ENCODE peak calls at places on chromosomes 2 and 18, in seven cellular contexts. B is upper lobe of right lung, U is ovary, A is Peyer's patch, H is heart right ventricle, L is tibial nerve, F is prostate gland. V is an unnamed sample. For H3K27me3, the result is how much of the 10 kb centered on the place peaks cover.

GRCh38 chr2:237205551-237205950 is 119.9 kb downstream of the COPS8 start:
- DNase-seq in B (no peak), U (no peak), A (no peak), H (no peak), L (no peak), F (no peak), V (no peak)

GRCh38 chr2:174585111-174585510 is 12.5 kb downstream of the WIPF1 start:
- DNase-seq in B (no peak), U (no peak), A (no peak), H (no peak), L (no peak), F (peak), V (no peak)

GRCh38 chr2:102460467-102460866 is 12.6 kb upstream of the SLC9A4 start:
- DNase-seq in B (no peak), U (no peak), A (no peak), H (no peak), L (no peak), F (no peak), V (no peak)

GRCh38 chr2:96800061-96800761 is 15.9 kb upstream of the CNNM3 start:
- DNase-seq in B (no peak), U (no peak), A (no peak), H (no peak), L (no peak), F (no peak), V (no peak)

GRCh38 chr2:44950646-44951045 is 9.1 kb downstream of the SIX3 start:
- DNase-seq in B (no peak), U (no peak), A (no peak), H (no peak), L (no peak), F (no peak), V (no peak)

GRCh38 chr18:38972571-38972970 is 1407.0 kb upstream of the CELF4 start:
- DNase-seq in B (no peak), U (no peak), A (no peak), H (no peak), L (no peak), F (no peak), V (no peak)

GRCh38 chr18:59606193-59607175 is 90.7 kb downstream of the CCBE1 start:
- DNase-seq in B (no peak), U (no peak), A (no peak), H (peak), L (no peak), F (no peak), V (peak)

GRCh38 chr2:193738892-193739291 is 1544.2 kb upstream of the TMEFF2 start:
- DNase-seq in B (no peak), U (no peak), A (no peak), H (no peak), L (no peak), F (no peak), V (no peak)

GRCh38 chr2:118061135-118061955 is 26.9 kb upstream of the INSIG2 start:
- DNase-seq in B (no peak), U (no peak), A (no peak), H (peak), L (peak), F (no peak), V (no peak)

GRCh38 chr2:62150597-62151305 is 45.2 kb upstream of the B3GNT2 start:
- DNase-seq in B (no peak), U (no peak), A (no peak), H (no peak), L (no peak), F (no peak), V (no peak)

GRCh38 chr18:77110400-77110799 is 22.2 kb downstream of the MBP start:
- DNase-seq in B (no peak), U (no peak), A (no peak), H (no peak), L (no peak), F (no peak), V (no peak)

GRCh38 chr2:144645055-144645778 is 125.3 kb upstream of the ZEB2 start:
- DNase-seq in B (no peak), U (no peak), A (no peak), H (no peak), L (no peak), F (no peak), V (no peak)

GRCh38 chr2:9594361-9595063 is 36.3 kb downstream of the YWHAQ start:
- DNase-seq in B (no peak), U (no peak), A (no peak), H (peak), L (peak), F (no peak), V (peak)

GRCh38 chr2:110115291-110116032 is at the start of gene MALL:
- DNase-seq in B (peak), U (no peak), A (no peak), H (no peak), L (no peak), F (peak), V (no peak)

GRCh38 chr18:10455726-10456453 is 1.5 kb downstream of the APCDD1 start:
- DNase-seq in B (no peak), U (no peak), A (no peak), H (no peak), L (no peak), F (no peak), V (no peak)

GRCh38 chr2:226796840-226797288 is 2.8 kb downstream of the IRS1 start:
- DNase-seq in B (peak), U (peak), A (no peak), H (peak), L (no peak), F (peak), V (no peak)

GRCh38 chr2:128260239-128261138 is 58.2 kb downstream of the HS6ST1 start:
- DNase-seq in B (peak), U (no peak), A (no peak), H (no peak), L (no peak), F (peak), V (peak)

GRCh38 chr2:38709515-38710194 is 41.5 kb downstream of the SRSF7 start:
- DNase-seq in B (no peak), U (no peak), A (no peak), H (no peak), L (no peak), F (no peak), V (no peak)

GRCh38 chr2:65796259-65796658 is 363.9 kb upstream of the SPRED2 start:
- DNase-seq in B (no peak), U (no peak), A (no peak), H (no peak), L (no peak), F (no peak), V (no peak)

GRCh38 chr2:21836261-21836660 is 712.5 kb downstream of the TDRD15 start:
- DNase-seq in B (no peak), U (no peak), A (no peak), H (no peak), L (no peak), F (no peak), V (no peak)

GRCh38 chr2:72144746-72145657 is 2.7 kb downstream of the CYP26B1 start:
- DNase-seq in B (peak), U (peak), A (peak), H (peak), L (peak), F (peak), V (no peak)

GRCh38 chr2:138321458-138321857 is 180.1 kb upstream of the SPOPL start:
- DNase-seq in B (no peak), U (no peak), A (no peak), H (no peak), L (no peak), F (no peak), V (no peak)

GRCh38 chr2:158239271-158239670 is 137.6 kb downstream of the UPP2 start:
- DNase-seq in B (no peak), U (no peak), A (no peak), H (no peak), L (no peak), F (no peak), V (no peak)

GRCh38 chr18:77906103-77906502 is 656.5 kb downstream of the GALR1 start:
- DNase-seq in B (no peak), U (no peak), A (no peak), H (no peak), L (no peak), F (no peak), V (no peak)

GRCh38 chr2:13002948-13003347 is 286.2 kb downstream of the TRIB2 start:
- DNase-seq in B (no peak), U (no peak), A (no peak), H (no peak), L (no peak), F (no peak), V (no peak)

GRCh38 chr18:54742654-54743053 is 85.6 kb upstream of the RAB27B start:
- DNase-seq in B (no peak), U (peak), A (peak), H (peak), L (peak), F (peak), V (peak)

GRCh38 chr2:171541202-171541884 is 19.1 kb downstream of the CYBRD1 start:
- DNase-seq in B (no peak), U (no peak), A (no peak), H (no peak), L (no peak), F (no peak), V (no peak)

GRCh38 chr2:199458017-199458805 is 472 bp upstream of the SATB2 start:
- DNase-seq in B (peak), U (peak), A (no peak), H (no peak), L (no peak), F (no peak), V (no peak)

GRCh38 chr2:13474538-13474937 is 757.8 kb downstream of the TRIB2 start:
- DNase-seq in B (no peak), U (no peak), A (no peak), H (no peak), L (no peak), F (no peak), V (no peak)

GRCh38 chr2:160062283-160063005 is at the start of gene PLA2R1:
- DNase-seq in B (peak), U (peak), A (no peak), H (peak), L (peak), F (peak), V (no peak)

GRCh38 chr2:162424816-162425215 is 80.9 kb downstream of the GCA start:
- DNase-seq in B (no peak), U (no peak), A (no peak), H (no peak), L (no peak), F (no peak), V (no peak)

GRCh38 chr18:62088146-62088545 is 98.7 kb downstream of the PIGN start:
- DNase-seq in B (no peak), U (no peak), A (no peak), H (no peak), L (no peak), F (no peak), V (no peak)

GRCh38 chr18:61797691-61798590 is 94.9 kb downstream of the RNF152 start:
- DNase-seq in B (no peak), U (no peak), A (no peak), H (no peak), L (no peak), F (no peak), V (no peak)

GRCh38 chr2:136116813-136117390 is 1.0 kb downstream of the CXCR4 start:
- DNase-seq in B (peak), U (peak), A (no peak), H (peak), L (no peak), F (no peak), V (no peak)

GRCh38 chr2:8590940-8591339 is 90.9 kb upstream of the ID2 start:
- DNase-seq in B (no peak), U (no peak), A (no peak), H (no peak), L (no peak), F (no peak), V (no peak)

GRCh38 chr2:167293172-167293781 is 405.0 kb downstream of the XIRP2 start:
- DNase-seq in B (peak), U (no peak), A (no peak), H (no peak), L (peak), F (peak), V (no peak)

GRCh38 chr2:3517948-3518495 is 1.3 kb downstream of the ADI1 start:
- DNase-seq in B (no peak), U (no peak), A (no peak), H (no peak), L (no peak), F (no peak), V (no peak)

GRCh38 chr2:215711484-215712034 is 275.7 kb upstream of the FN1 start:
- DNase-seq in B (no peak), U (no peak), A (no peak), H (peak), L (no peak), F (no peak), V (peak)

GRCh38 chr2:19801367-19802087 is 100.3 kb downstream of the TTC32 start:
- DNase-seq in B (peak), U (peak), A (no peak), H (peak), L (peak), F (peak), V (peak)

DNA sequence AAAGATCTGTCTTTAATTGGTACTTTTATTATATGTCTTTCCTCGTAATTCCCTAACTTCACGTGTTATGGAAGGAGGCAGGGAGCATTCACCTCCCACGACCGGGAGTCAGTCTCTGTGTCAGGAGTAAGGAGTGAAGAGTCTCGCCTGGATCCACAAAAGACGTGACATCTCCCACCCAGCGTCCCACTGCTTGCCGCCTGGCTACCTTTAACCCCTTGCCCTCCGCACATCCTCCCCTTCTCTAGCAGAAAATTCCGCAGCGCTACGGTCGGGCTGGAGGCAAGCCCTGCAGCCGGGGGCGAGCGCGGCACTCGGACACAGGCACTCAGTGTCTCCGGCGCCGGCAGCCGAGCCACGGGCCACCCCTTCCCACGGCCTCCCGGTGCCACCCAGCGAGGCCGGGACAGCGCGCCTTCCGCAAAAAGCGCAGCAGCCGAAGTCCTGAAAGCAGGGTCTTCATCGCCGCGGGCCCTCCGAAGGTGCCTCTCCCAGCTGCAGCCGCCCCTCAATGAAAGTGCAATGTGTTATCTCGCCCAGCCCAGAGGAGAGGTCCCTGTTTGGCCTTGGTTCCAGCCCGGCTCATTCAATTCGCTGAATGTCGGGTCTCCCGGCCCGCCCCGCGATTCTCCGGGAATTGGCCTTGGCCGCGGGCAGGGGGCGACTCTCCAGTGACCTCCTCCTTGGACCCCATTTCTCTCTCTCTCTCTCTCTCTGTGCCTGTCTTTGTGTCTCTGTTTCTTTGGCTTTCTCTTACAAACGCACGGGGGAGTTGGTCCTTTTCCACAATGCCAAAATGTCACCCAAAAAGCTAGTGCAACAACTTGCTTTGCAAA is 1.2 kb downstream of the DLGAP1 start:
- DNase-seq in B (peak), U (peak), A (no peak), H (no peak), L (no peak), F (no peak), V (no peak)
- H3K4me3 ChIP-seq in B (peak), U (peak), A (no peak), H (peak), L (no peak), F (peak), V (peak)

DNA sequence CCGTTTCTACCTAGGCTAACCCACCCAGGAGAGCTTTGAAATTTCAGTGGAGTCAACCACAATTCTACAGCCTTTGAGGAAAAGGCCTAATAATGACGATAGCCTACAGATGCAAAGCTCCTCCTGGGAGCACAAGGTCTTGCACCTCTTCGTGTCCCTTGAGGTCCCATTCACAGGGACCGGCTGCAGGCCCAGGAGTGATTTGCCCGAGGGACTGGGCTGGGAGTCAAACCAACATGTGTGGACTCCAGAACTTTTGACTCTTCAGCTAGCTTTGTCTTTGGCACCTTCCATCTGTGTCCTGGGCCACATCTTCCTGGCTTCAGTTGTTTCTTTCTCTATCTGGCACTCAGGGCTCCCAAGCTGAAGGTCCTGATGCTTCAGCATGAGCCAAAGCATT is 76.5 kb downstream of the SMAD7 start:
- DNase-seq in B (no peak), U (no peak), A (no peak), H (no peak), L (no peak), F (no peak), V (no peak)
- TF ChIP-seq CTCF in B (no peak), U (no peak), A (no peak), H (no peak), L (no peak), F (no peak), V (no peak)

GRCh38 chr18:13835202-13835601 is 11.3 kb downstream of the MC5R start:
- DNase-seq in B (no peak), U (no peak), A (no peak), H (no peak), L (no peak), F (no peak), V (no peak)
- H3K27me3 ChIP-seq in B (under half), U (under half), A (under half), H (under half), L (under half), F (under half), V (under half)

GRCh38 chr2:208867374-208867773 is 460.8 kb downstream of the PTH2R start:
- DNase-seq in B (no peak), U (no peak), A (no peak), H (no peak), L (no peak), F (no peak), V (no peak)

GRCh38 chr2:208872591-208872990 is 466.0 kb downstream of the PTH2R start:
- DNase-seq in B (no peak), U (no peak), A (no peak), H (no peak), L (no peak), F (no peak), V (no peak)
- H3K4me3 ChIP-seq in B (no peak), U (no peak), A (no peak), H (no peak), L (no peak), F (no peak), V (no peak)

DNA sequence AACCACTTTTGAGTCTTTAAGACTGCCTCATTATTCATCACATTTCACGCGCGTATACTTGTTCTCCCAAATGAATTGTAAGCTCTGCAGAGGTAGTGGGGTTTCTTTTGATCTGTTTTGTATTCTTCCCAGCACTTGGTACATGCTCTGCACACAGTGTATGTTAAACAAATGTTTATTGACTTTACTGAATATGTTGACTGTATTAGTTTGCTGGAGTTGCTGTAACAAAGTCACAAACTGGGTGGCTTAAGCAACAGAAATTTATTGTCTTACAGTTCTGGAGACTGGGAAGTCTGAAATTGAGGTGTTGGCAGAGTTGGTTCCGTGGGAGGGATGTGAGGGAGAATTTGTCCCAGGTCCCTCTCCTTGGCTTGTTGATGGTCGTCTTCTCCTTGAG is 65.1 kb downstream of the CDK15 start:
- DNase-seq in B (no peak), U (no peak), A (no peak), H (no peak), L (no peak), F (no peak), V (no peak)
- TF ChIP-seq CTCF in B (no peak), U (no peak), A (no peak), H (no peak), L (no peak), F (no peak), V (no peak)

GRCh38 chr2:30095402-30095801 is 51.4 kb upstream of the YPEL5 start:
- DNase-seq in B (no peak), U (no peak), A (no peak), H (no peak), L (no peak), F (no peak), V (no peak)

GRCh38 chr2:30096451-30096850 is 50.4 kb upstream of the YPEL5 start:
- DNase-seq in B (no peak), U (no peak), A (no peak), H (no peak), L (no peak), F (no peak), V (no peak)

GRCh38 chr2:30104273-30104672 is 42.5 kb upstream of the YPEL5 start:
- DNase-seq in B (no peak), U (no peak), A (no peak), H (no peak), L (no peak), F (no peak), V (no peak)

DNA sequence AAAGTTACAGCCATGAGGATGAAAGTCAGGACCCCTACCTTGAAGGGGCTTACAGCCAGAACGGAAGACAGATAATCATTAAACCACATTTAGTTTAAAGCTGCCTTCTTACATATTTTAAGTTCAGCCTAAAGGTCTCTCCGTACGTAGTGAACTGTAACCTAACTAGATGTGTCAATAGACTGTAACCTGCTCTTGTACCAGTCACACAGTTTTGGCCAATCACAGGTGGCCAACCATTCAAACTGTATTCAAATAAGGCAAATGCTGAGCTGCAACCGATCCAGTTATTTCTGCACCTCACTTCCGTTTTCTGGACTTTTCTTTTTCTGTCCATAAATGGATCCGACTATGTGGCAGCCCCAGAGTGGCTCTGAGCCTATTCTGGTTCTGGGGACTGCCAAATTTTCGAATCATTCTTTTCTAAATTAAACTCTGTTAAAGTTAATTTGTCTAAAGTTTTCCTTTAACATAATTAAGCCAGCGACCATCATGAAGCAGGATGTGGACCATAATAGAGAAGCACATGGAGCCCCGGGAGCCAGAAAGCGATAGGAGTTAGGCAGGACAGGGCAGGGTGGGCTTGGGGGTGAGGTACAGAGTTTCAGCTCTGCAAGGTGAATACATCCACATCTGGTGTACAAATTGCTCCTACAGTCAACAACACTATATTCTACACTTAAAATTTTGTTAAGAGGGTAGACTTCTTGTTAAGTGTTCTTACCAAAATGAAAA is 48.4 kb upstream of the YPEL5 start:
- DNase-seq in B (no peak), U (no peak), A (no peak), H (no peak), L (no peak), F (no peak), V (no peak)
- H3K27me3 ChIP-seq in B (under half), U (under half), A (under half), H (under half), L (under half), F (under half), V (under half)

V was measured in kidney epithelial cell.